ENCODE peak calls at places on chromosomes 11 and 22, in six cellular contexts. One of them, this sample, is unnamed.

GRCh38 chr11:62930157-62930556 is 9.0 kb upstream of the CHRM1 start:
- DNase-seq in gastrocnemius medialis: no peak
- DNase-seq in bronchial epithelial cell: no peak
- DNase-seq in GM23248: no peak
- DNase-seq in Caco-2: no peak
- DNase-seq in left lung: no peak
- DNase-seq in this sample: no peak

GRCh38 chr11:70463478-70464255 is 65.3 kb downstream of the CTTN start:
- DNase-seq in gastrocnemius medialis: no peak
- DNase-seq in bronchial epithelial cell: no peak
- DNase-seq in GM23248: no peak
- DNase-seq in Caco-2: no peak
- DNase-seq in left lung: no peak
- DNase-seq in this sample: no peak

GRCh38 chr11:75721852-75722668 is 4.4 kb downstream of the MOGAT2 start:
- DNase-seq in gastrocnemius medialis: no peak
- DNase-seq in bronchial epithelial cell: no peak
- DNase-seq in GM23248: no peak
- DNase-seq in Caco-2: peak; percentile 60
- DNase-seq in left lung: no peak
- DNase-seq in this sample: peak; percentile 66

GRCh38 chr11:2271077-2271326 is 614 bp upstream of the ASCL2 start:
- DNase-seq in gastrocnemius medialis: no peak
- DNase-seq in bronchial epithelial cell: no peak
- DNase-seq in GM23248: no peak
- DNase-seq in Caco-2: no peak
- DNase-seq in left lung: peak; percentile 68
- DNase-seq in this sample: peak; percentile 39

GRCh38 chr11:64353761-64354506 is 5.0 kb upstream of the RPS6KA4 start:
- DNase-seq in gastrocnemius medialis: no peak
- DNase-seq in bronchial epithelial cell: no peak
- DNase-seq in GM23248: no peak
- DNase-seq in Caco-2: no peak
- DNase-seq in left lung: no peak
- DNase-seq in this sample: no peak

GRCh38 chr11:117202386-117203068 is 3.4 kb downstream of the TAGLN start:
- DNase-seq in gastrocnemius medialis: no peak
- DNase-seq in bronchial epithelial cell: no peak
- DNase-seq in GM23248: peak; percentile 33
- DNase-seq in Caco-2: no peak
- DNase-seq in left lung: no peak
- DNase-seq in this sample: no peak

GRCh38 chr11:75589933-75590332 is 27.9 kb downstream of the SERPINH1 start:
- DNase-seq in gastrocnemius medialis: no peak
- DNase-seq in bronchial epithelial cell: no peak
- DNase-seq in GM23248: no peak
- DNase-seq in Caco-2: no peak
- DNase-seq in left lung: no peak
- DNase-seq in this sample: no peak

GRCh38 chr22:44543781-44544181 is 45.7 kb upstream of the RTL6 start:
- DNase-seq in gastrocnemius medialis: no peak
- DNase-seq in bronchial epithelial cell: no peak
- DNase-seq in GM23248: peak; percentile 61
- DNase-seq in Caco-2: peak; percentile 54
- DNase-seq in left lung: no peak
- DNase-seq in this sample: no peak

GRCh38 chr11:6572215-6572614 is 31.2 kb downstream of the RRP8 start:
- DNase-seq in gastrocnemius medialis: no peak
- DNase-seq in bronchial epithelial cell: peak; percentile 61
- DNase-seq in GM23248: peak; percentile 86
- DNase-seq in Caco-2: no peak
- DNase-seq in left lung: no peak
- DNase-seq in this sample: no peak

GRCh38 chr11:14422052-14422813 is 63.2 kb upstream of the RRAS2 start:
- DNase-seq in gastrocnemius medialis: peak; percentile 62
- DNase-seq in bronchial epithelial cell: peak; percentile 96
- DNase-seq in GM23248: peak; percentile 100
- DNase-seq in Caco-2: peak; percentile 62
- DNase-seq in left lung: peak; percentile 77
- DNase-seq in this sample: peak; percentile 53

GRCh38 chr22:47153854-47154542 is 391.5 kb downstream of the TBC1D22A start:
- DNase-seq in gastrocnemius medialis: no peak
- DNase-seq in bronchial epithelial cell: no peak
- DNase-seq in GM23248: peak; percentile 9
- DNase-seq in Caco-2: no peak
- DNase-seq in left lung: no peak
- DNase-seq in this sample: no peak

GRCh38 chr11:6876325-6876724 is at the start of gene OR10A4:
- DNase-seq in gastrocnemius medialis: no peak
- DNase-seq in bronchial epithelial cell: no peak
- DNase-seq in GM23248: no peak
- DNase-seq in Caco-2: no peak
- DNase-seq in left lung: no peak
- DNase-seq in this sample: no peak

GRCh38 chr11:88454881-88455280 is 117.3 kb upstream of the CTSC start:
- DNase-seq in gastrocnemius medialis: no peak
- DNase-seq in bronchial epithelial cell: peak; percentile 84
- DNase-seq in GM23248: peak; percentile 61
- DNase-seq in Caco-2: no peak
- DNase-seq in left lung: no peak
- DNase-seq in this sample: no peak

GRCh38 chr11:70517996-70518907 is 119.9 kb downstream of the CTTN start:
- DNase-seq in gastrocnemius medialis: no peak
- DNase-seq in bronchial epithelial cell: peak; percentile 17
- DNase-seq in GM23248: peak; percentile 93
- DNase-seq in Caco-2: no peak
- DNase-seq in left lung: no peak
- DNase-seq in this sample: no peak

GRCh38 chr22:35417606-35418005 is 17.7 kb downstream of the MCM5 start:
- DNase-seq in gastrocnemius medialis: no peak
- DNase-seq in bronchial epithelial cell: no peak
- DNase-seq in GM23248: no peak
- DNase-seq in Caco-2: no peak
- DNase-seq in left lung: no peak
- DNase-seq in this sample: no peak
- H3K36me3 ChIP-seq in gastrocnemius medialis: peaks cover 86% of the 10 kb centered on the region
- H3K36me3 ChIP-seq in bronchial epithelial cell: peaks cover 4% of the 10 kb centered on the region
- H3K36me3 ChIP-seq in GM23248: no peaks in the 10 kb centered on the region
- H3K36me3 ChIP-seq in Caco-2: peaks cover 1% of the 10 kb centered on the region
- H3K36me3 ChIP-seq in left lung: peaks cover 95% of the 10 kb centered on the region
- H3K36me3 ChIP-seq in this sample: no peaks in the 10 kb centered on the region

GRCh38 chr11:134250675-134251074 is 2.5 kb downstream of the THYN1 start:
- DNase-seq in gastrocnemius medialis: no peak
- DNase-seq in bronchial epithelial cell: no peak
- DNase-seq in GM23248: no peak
- DNase-seq in Caco-2: no peak
- DNase-seq in left lung: no peak
- DNase-seq in this sample: no peak
- H3K36me3 ChIP-seq in gastrocnemius medialis: peaks cover 58% of the 10 kb centered on the region
- H3K36me3 ChIP-seq in bronchial epithelial cell: peaks cover 11% of the 10 kb centered on the region
- H3K36me3 ChIP-seq in GM23248: peaks cover 7% of the 10 kb centered on the region
- H3K36me3 ChIP-seq in Caco-2: no peaks in the 10 kb centered on the region
- H3K36me3 ChIP-seq in left lung: peaks cover 42% of the 10 kb centered on the region
- H3K36me3 ChIP-seq in this sample: peaks cover 2% of the 10 kb centered on the region

GRCh38 chr11:57305523-57305922 is 19.2 kb downstream of the TNKS1BP1 start:
- DNase-seq in gastrocnemius medialis: no peak
- DNase-seq in bronchial epithelial cell: no peak
- DNase-seq in GM23248: no peak
- DNase-seq in Caco-2: no peak
- DNase-seq in left lung: no peak
- DNase-seq in this sample: no peak

GRCh38 chr11:57306156-57306876 is 18.4 kb downstream of the TNKS1BP1 start:
- DNase-seq in gastrocnemius medialis: no peak
- DNase-seq in bronchial epithelial cell: no peak
- DNase-seq in GM23248: peak; percentile 46
- DNase-seq in Caco-2: no peak
- DNase-seq in left lung: no peak
- DNase-seq in this sample: no peak

GRCh38 chr11:57307666-57308270 is 17.0 kb downstream of the TNKS1BP1 start:
- DNase-seq in gastrocnemius medialis: no peak
- DNase-seq in bronchial epithelial cell: peak; percentile 90
- DNase-seq in GM23248: no peak
- DNase-seq in Caco-2: no peak
- DNase-seq in left lung: no peak
- DNase-seq in this sample: no peak

GRCh38 chr11:57308426-57309060 is 16.2 kb downstream of the TNKS1BP1 start:
- DNase-seq in gastrocnemius medialis: no peak
- DNase-seq in bronchial epithelial cell: no peak
- DNase-seq in GM23248: no peak
- DNase-seq in Caco-2: no peak
- DNase-seq in left lung: no peak
- DNase-seq in this sample: no peak

GRCh38 chr11:57306941-57307598 is 17.7 kb downstream of the TNKS1BP1 start:
- DNase-seq in gastrocnemius medialis: no peak
- DNase-seq in bronchial epithelial cell: no peak
- DNase-seq in GM23248: no peak
- DNase-seq in Caco-2: no peak
- DNase-seq in left lung: no peak
- DNase-seq in this sample: no peak
- H3K36me3 ChIP-seq in gastrocnemius medialis: peaks cover 45% of the 10 kb centered on the region
- H3K36me3 ChIP-seq in bronchial epithelial cell: peaks cover 47% of the 10 kb centered on the region
- H3K36me3 ChIP-seq in GM23248: peaks cover 39% of the 10 kb centered on the region
- H3K36me3 ChIP-seq in Caco-2: peaks cover 10% of the 10 kb centered on the region
- H3K36me3 ChIP-seq in left lung: peaks cover 38% of the 10 kb centered on the region
- H3K36me3 ChIP-seq in this sample: no peaks in the 10 kb centered on the region

GRCh38 chr11:16242806-16243205 is 113.5 kb downstream of the SOX6 start:
- DNase-seq in gastrocnemius medialis: no peak
- DNase-seq in bronchial epithelial cell: no peak
- DNase-seq in GM23248: no peak
- DNase-seq in Caco-2: no peak
- DNase-seq in left lung: no peak
- DNase-seq in this sample: no peak

GRCh38 chr11:16240687-16241086 is 115.7 kb downstream of the SOX6 start:
- DNase-seq in gastrocnemius medialis: no peak
- DNase-seq in bronchial epithelial cell: no peak
- DNase-seq in GM23248: no peak
- DNase-seq in Caco-2: no peak
- DNase-seq in left lung: no peak
- DNase-seq in this sample: no peak

DNA sequence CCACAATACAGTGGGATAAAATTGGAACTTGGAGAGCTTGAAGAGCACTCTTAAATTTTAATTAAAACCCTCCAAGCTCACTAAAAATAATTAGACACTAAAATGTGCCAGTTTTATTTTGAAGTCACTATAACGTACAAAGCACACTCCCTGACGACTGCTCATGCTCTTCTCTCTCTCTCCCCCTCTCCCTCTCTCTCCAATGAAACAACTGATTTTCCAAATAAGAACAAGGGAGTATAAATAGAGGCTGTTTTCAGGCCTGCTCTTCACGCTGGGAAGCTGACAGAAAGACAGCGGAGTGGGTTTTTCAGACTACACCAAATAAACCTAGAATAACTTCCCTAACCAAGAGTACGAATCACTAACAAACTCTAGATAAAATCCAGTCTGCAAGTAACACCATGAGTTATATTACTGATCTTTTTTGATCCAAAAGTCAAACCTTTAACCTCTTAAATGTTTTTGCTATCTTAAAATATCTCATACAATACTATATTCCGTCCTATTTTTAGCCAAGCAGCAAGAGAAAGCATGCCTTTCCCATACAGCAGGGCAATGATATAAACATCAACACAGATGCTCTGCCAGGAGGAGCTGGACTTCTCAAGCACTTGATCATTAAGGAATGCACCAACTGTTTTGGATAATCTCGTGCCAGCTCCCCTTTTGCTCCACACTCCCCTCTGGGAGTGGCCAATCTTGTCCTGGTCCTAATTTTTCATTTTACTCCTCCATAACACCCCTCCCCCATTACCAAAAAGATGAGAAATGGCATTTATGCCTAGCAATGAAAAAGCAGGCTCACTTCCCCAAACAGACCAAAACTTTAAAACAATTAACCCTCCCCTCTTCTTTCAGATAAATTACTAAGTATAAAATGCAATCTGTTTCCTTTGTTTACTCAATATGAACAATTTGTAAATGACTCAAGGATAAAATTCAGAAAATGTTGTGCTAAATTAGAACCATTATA is 116.9 kb downstream of the SOX6 start:
- DNase-seq in gastrocnemius medialis: no peak
- DNase-seq in bronchial epithelial cell: no peak
- DNase-seq in GM23248: no peak
- DNase-seq in Caco-2: no peak
- DNase-seq in left lung: no peak
- DNase-seq in this sample: no peak
- H3K36me3 ChIP-seq in gastrocnemius medialis: no peaks in the 10 kb centered on the region
- H3K36me3 ChIP-seq in bronchial epithelial cell: no peaks in the 10 kb centered on the region
- H3K36me3 ChIP-seq in GM23248: no peaks in the 10 kb centered on the region
- H3K36me3 ChIP-seq in Caco-2: no peaks in the 10 kb centered on the region
- H3K36me3 ChIP-seq in left lung: no peaks in the 10 kb centered on the region
- H3K36me3 ChIP-seq in this sample: no peaks in the 10 kb centered on the region

GRCh38 chr22:20552913-20553401 is 45.5 kb downstream of the MED15 start:
- DNase-seq in gastrocnemius medialis: no peak
- DNase-seq in bronchial epithelial cell: no peak
- DNase-seq in GM23248: no peak
- DNase-seq in Caco-2: no peak
- DNase-seq in left lung: no peak
- DNase-seq in this sample: peak; percentile 44
- H3K36me3 ChIP-seq in gastrocnemius medialis: no peaks in the 10 kb centered on the region
- H3K36me3 ChIP-seq in bronchial epithelial cell: peaks cover 41% of the 10 kb centered on the region
- H3K36me3 ChIP-seq in GM23248: peaks cover 42% of the 10 kb centered on the region
- H3K36me3 ChIP-seq in Caco-2: peaks cover 1% of the 10 kb centered on the region
- H3K36me3 ChIP-seq in left lung: peaks cover 71% of the 10 kb centered on the region
- H3K36me3 ChIP-seq in this sample: peaks cover 7% of the 10 kb centered on the region

GRCh38 chr22:42880815-42881214 is 23.7 kb upstream of the ARFGAP3 start:
- DNase-seq in gastrocnemius medialis: no peak
- DNase-seq in bronchial epithelial cell: no peak
- DNase-seq in GM23248: no peak
- DNase-seq in Caco-2: no peak
- DNase-seq in left lung: no peak
- DNase-seq in this sample: no peak
- H3K36me3 ChIP-seq in gastrocnemius medialis: peaks cover 43% of the 10 kb centered on the region
- H3K36me3 ChIP-seq in bronchial epithelial cell: peaks cover 46% of the 10 kb centered on the region
- H3K36me3 ChIP-seq in GM23248: peaks cover 6% of the 10 kb centered on the region
- H3K36me3 ChIP-seq in Caco-2: peaks cover 3% of the 10 kb centered on the region
- H3K36me3 ChIP-seq in left lung: peaks cover 100% of the 10 kb centered on the region
- H3K36me3 ChIP-seq in this sample: peaks cover 30% of the 10 kb centered on the region

GRCh38 chr22:50278461-50278860 is 8.3 kb upstream of the MAPK11 start:
- DNase-seq in gastrocnemius medialis: no peak
- DNase-seq in bronchial epithelial cell: no peak
- DNase-seq in GM23248: no peak
- DNase-seq in Caco-2: no peak
- DNase-seq in left lung: no peak
- DNase-seq in this sample: no peak

GRCh38 chr22:50277761-50278160 is 7.6 kb upstream of the MAPK11 start:
- DNase-seq in gastrocnemius medialis: no peak
- DNase-seq in bronchial epithelial cell: no peak
- DNase-seq in GM23248: no peak
- DNase-seq in Caco-2: no peak
- DNase-seq in left lung: no peak
- DNase-seq in this sample: no peak

GRCh38 chr22:50276143-50276542 is 6.0 kb upstream of the MAPK11 start:
- DNase-seq in gastrocnemius medialis: no peak
- DNase-seq in bronchial epithelial cell: no peak
- DNase-seq in GM23248: peak; percentile 66
- DNase-seq in Caco-2: no peak
- DNase-seq in left lung: peak; percentile 77
- DNase-seq in this sample: peak; percentile 74

GRCh38 chr22:50274311-50274710 is 4.1 kb upstream of the MAPK11 start:
- DNase-seq in gastrocnemius medialis: no peak
- DNase-seq in bronchial epithelial cell: no peak
- DNase-seq in GM23248: peak; percentile 71
- DNase-seq in Caco-2: no peak
- DNase-seq in left lung: no peak
- DNase-seq in this sample: no peak

GRCh38 chr22:50275181-50276055 is 5.2 kb upstream of the MAPK11 start:
- DNase-seq in gastrocnemius medialis: no peak
- DNase-seq in bronchial epithelial cell: no peak
- DNase-seq in GM23248: no peak
- DNase-seq in Caco-2: no peak
- DNase-seq in left lung: no peak
- DNase-seq in this sample: no peak
- H3K36me3 ChIP-seq in gastrocnemius medialis: peaks cover 3% of the 10 kb centered on the region
- H3K36me3 ChIP-seq in bronchial epithelial cell: peaks cover 41% of the 10 kb centered on the region
- H3K36me3 ChIP-seq in GM23248: peaks cover 22% of the 10 kb centered on the region
- H3K36me3 ChIP-seq in Caco-2: peaks cover 10% of the 10 kb centered on the region
- H3K36me3 ChIP-seq in left lung: peaks cover 62% of the 10 kb centered on the region
- H3K36me3 ChIP-seq in this sample: peaks cover 28% of the 10 kb centered on the region

This sample was measured in colonic mucosa.